ENCODE peak calls at places on chromosomes 3 and 15, in five cellular contexts. One of them, this sample, is unnamed.

GRCh38 chr3:2511356-2511755 is 412.7 kb downstream of the CNTN4 start:
- DNase-seq in H1: peak
- DNase-seq in GM06990: no peak
- DNase-seq in WERI-Rb-1: no peak
- DNase-seq in cardiac fibroblast: no peak
- DNase-seq in this sample: no peak

GRCh38 chr3:197426161-197426566 is 127.8 kb upstream of the DLG1 start:
- DNase-seq in GM06990: no peak
- DNase-seq in cardiac fibroblast: peak
- DNase-seq in WERI-Rb-1: peak
- DNase-seq in H1: no peak
- DNase-seq in this sample: no peak

GRCh38 chr3:187567026-187567425 is 103.2 kb downstream of the SST start:
- DNase-seq in cardiac fibroblast: peak
- DNase-seq in WERI-Rb-1: no peak
- DNase-seq in GM06990: no peak
- DNase-seq in H1: no peak
- DNase-seq in this sample: no peak

GRCh38 chr3:197019021-197019420 is 10.6 kb downstream of the MELTF start:
- DNase-seq in GM06990: no peak
- DNase-seq in cardiac fibroblast: no peak
- DNase-seq in WERI-Rb-1: no peak
- DNase-seq in H1: no peak
- DNase-seq in this sample: no peak

GRCh38 chr3:190012784-190013183 is 107.9 kb downstream of the P3H2 start:
- DNase-seq in GM06990: no peak
- DNase-seq in WERI-Rb-1: no peak
- DNase-seq in cardiac fibroblast: no peak
- DNase-seq in H1: no peak
- DNase-seq in this sample: no peak

GRCh38 chr15:68055224-68055705 is 1.1 kb downstream of the PIAS1 start:
- DNase-seq in H1: no peak
- DNase-seq in WERI-Rb-1: peak
- DNase-seq in cardiac fibroblast: peak
- DNase-seq in GM06990: peak
- DNase-seq in this sample: peak

GRCh38 chr3:185508330-185508729 is 9.5 kb upstream of the TMEM41A start:
- DNase-seq in cardiac fibroblast: no peak
- DNase-seq in H1: no peak
- DNase-seq in WERI-Rb-1: no peak
- DNase-seq in GM06990: no peak
- DNase-seq in this sample: no peak

GRCh38 chr3:71010731-71011455 is 572.6 kb downstream of the FOXP1 start:
- DNase-seq in H1: no peak
- DNase-seq in WERI-Rb-1: no peak
- DNase-seq in cardiac fibroblast: no peak
- DNase-seq in GM06990: peak
- DNase-seq in this sample: no peak

GRCh38 chr15:100612539-100612938 is 10.2 kb downstream of the ASB7 start:
- DNase-seq in GM06990: no peak
- DNase-seq in cardiac fibroblast: no peak
- DNase-seq in H1: no peak
- DNase-seq in WERI-Rb-1: no peak
- DNase-seq in this sample: no peak

GRCh38 chr3:122668930-122669730 is 11.5 kb upstream of the PARP14 start:
- DNase-seq in cardiac fibroblast: peak
- DNase-seq in WERI-Rb-1: no peak
- DNase-seq in GM06990: peak
- DNase-seq in H1: no peak
- DNase-seq in this sample: peak

GRCh38 chr15:67072442-67072841 is 7.0 kb downstream of the SMAD3 start:
- DNase-seq in WERI-Rb-1: no peak
- DNase-seq in cardiac fibroblast: no peak
- DNase-seq in H1: no peak
- DNase-seq in GM06990: no peak
- DNase-seq in this sample: no peak

GRCh38 chr15:67144609-67145306 is 79.4 kb downstream of the SMAD3 start:
- DNase-seq in H1: no peak
- DNase-seq in GM06990: no peak
- DNase-seq in WERI-Rb-1: no peak
- DNase-seq in cardiac fibroblast: peak
- DNase-seq in this sample: no peak

GRCh38 chr3:28077566-28077965 is 163.9 kb upstream of the CMC1 start:
- DNase-seq in cardiac fibroblast: peak
- DNase-seq in H1: peak
- DNase-seq in GM06990: no peak
- DNase-seq in WERI-Rb-1: peak
- DNase-seq in this sample: no peak

GRCh38 chr3:171788546-171789351 is 21.5 kb downstream of the PLD1 start:
- DNase-seq in H1: no peak
- DNase-seq in WERI-Rb-1: no peak
- DNase-seq in cardiac fibroblast: peak
- DNase-seq in GM06990: no peak
- DNase-seq in this sample: peak

GRCh38 chr3:119497824-119498187 is 541 bp upstream of the TIMMDC1 start:
- DNase-seq in H1: no peak
- DNase-seq in WERI-Rb-1: no peak
- DNase-seq in cardiac fibroblast: peak
- DNase-seq in GM06990: no peak
- DNase-seq in this sample: no peak

GRCh38 chr3:47978386-47978785 is 37.8 kb downstream of the MAP4 start:
- DNase-seq in cardiac fibroblast: peak
- DNase-seq in GM06990: no peak
- DNase-seq in WERI-Rb-1: no peak
- DNase-seq in H1: no peak
- DNase-seq in this sample: no peak

GRCh38 chr15:32683906-32684584 is 33.8 kb upstream of the GREM1 start:
- DNase-seq in GM06990: no peak
- DNase-seq in H1: no peak
- DNase-seq in cardiac fibroblast: peak
- DNase-seq in WERI-Rb-1: no peak
- DNase-seq in this sample: peak

GRCh38 chr3:72665701-72666443 is 182.4 kb downstream of the SHQ1 start:
- DNase-seq in cardiac fibroblast: peak
- DNase-seq in WERI-Rb-1: peak
- DNase-seq in GM06990: no peak
- DNase-seq in H1: peak
- DNase-seq in this sample: peak

GRCh38 chr3:106685751-106686150 is 691.5 kb upstream of the CCDC54 start:
- DNase-seq in H1: no peak
- DNase-seq in GM06990: no peak
- DNase-seq in WERI-Rb-1: no peak
- DNase-seq in cardiac fibroblast: no peak
- DNase-seq in this sample: no peak

GRCh38 chr3:59480486-59480995 is 430.7 kb upstream of the CFAP20DC start:
- DNase-seq in GM06990: peak
- DNase-seq in WERI-Rb-1: no peak
- DNase-seq in H1: no peak
- DNase-seq in cardiac fibroblast: peak
- DNase-seq in this sample: no peak

GRCh38 chr15:39593071-39594055 is 12.5 kb downstream of the THBS1 start:
- DNase-seq in WERI-Rb-1: no peak
- DNase-seq in GM06990: no peak
- DNase-seq in H1: no peak
- DNase-seq in cardiac fibroblast: peak
- DNase-seq in this sample: peak

GRCh38 chr3:52231502-52232278 is 6.2 kb upstream of the TLR9 start:
- DNase-seq in cardiac fibroblast: peak
- DNase-seq in H1: peak
- DNase-seq in WERI-Rb-1: peak
- DNase-seq in GM06990: peak
- DNase-seq in this sample: peak

GRCh38 chr15:52789601-52790165 is 453 bp downstream of the ONECUT1 start:
- DNase-seq in WERI-Rb-1: peak
- DNase-seq in GM06990: no peak
- DNase-seq in H1: peak
- DNase-seq in cardiac fibroblast: no peak
- DNase-seq in this sample: no peak

GRCh38 chr3:10945683-10946287 is 46.8 kb upstream of the SLC6A1 start:
- DNase-seq in H1: peak
- DNase-seq in GM06990: peak
- DNase-seq in WERI-Rb-1: peak
- DNase-seq in cardiac fibroblast: peak
- DNase-seq in this sample: peak

GRCh38 chr3:150547045-150547753 is 612 bp downstream of the EIF2A start:
- DNase-seq in H1: no peak
- DNase-seq in cardiac fibroblast: peak
- DNase-seq in GM06990: no peak
- DNase-seq in WERI-Rb-1: no peak
- DNase-seq in this sample: no peak

GRCh38 chr15:69159805-69160140 is 662 bp upstream of the GLCE start:
- DNase-seq in cardiac fibroblast: no peak
- DNase-seq in WERI-Rb-1: no peak
- DNase-seq in H1: no peak
- DNase-seq in GM06990: no peak
- DNase-seq in this sample: no peak

GRCh38 chr3:172622156-172622555 is 88.7 kb downstream of the NCEH1 start:
- DNase-seq in cardiac fibroblast: no peak
- DNase-seq in H1: no peak
- DNase-seq in WERI-Rb-1: no peak
- DNase-seq in GM06990: no peak
- DNase-seq in this sample: no peak

GRCh38 chr3:101988591-101988990 is 139.3 kb downstream of the NFKBIZ start:
- DNase-seq in GM06990: no peak
- DNase-seq in WERI-Rb-1: no peak
- DNase-seq in cardiac fibroblast: no peak
- DNase-seq in H1: no peak
- DNase-seq in this sample: no peak

GRCh38 chr15:85837881-85838280 is 43.2 kb upstream of the KLHL25 start:
- DNase-seq in H1: no peak
- DNase-seq in cardiac fibroblast: no peak
- DNase-seq in WERI-Rb-1: peak
- DNase-seq in GM06990: no peak
- DNase-seq in this sample: no peak

GRCh38 chr15:85840079-85840801 is 45.5 kb upstream of the KLHL25 start:
- DNase-seq in WERI-Rb-1: peak
- DNase-seq in cardiac fibroblast: peak
- DNase-seq in GM06990: peak
- DNase-seq in H1: peak
- DNase-seq in this sample: peak

GRCh38 chr15:85839637-85840036 is 44.9 kb upstream of the KLHL25 start:
- DNase-seq in cardiac fibroblast: no peak
- DNase-seq in WERI-Rb-1: no peak
- DNase-seq in GM06990: no peak
- DNase-seq in H1: no peak
- DNase-seq in this sample: no peak

GRCh38 chr15:85838655-85839054 is 43.9 kb upstream of the KLHL25 start:
- DNase-seq in WERI-Rb-1: no peak
- DNase-seq in cardiac fibroblast: no peak
- DNase-seq in GM06990: no peak
- DNase-seq in H1: no peak
- DNase-seq in this sample: no peak

DNA sequence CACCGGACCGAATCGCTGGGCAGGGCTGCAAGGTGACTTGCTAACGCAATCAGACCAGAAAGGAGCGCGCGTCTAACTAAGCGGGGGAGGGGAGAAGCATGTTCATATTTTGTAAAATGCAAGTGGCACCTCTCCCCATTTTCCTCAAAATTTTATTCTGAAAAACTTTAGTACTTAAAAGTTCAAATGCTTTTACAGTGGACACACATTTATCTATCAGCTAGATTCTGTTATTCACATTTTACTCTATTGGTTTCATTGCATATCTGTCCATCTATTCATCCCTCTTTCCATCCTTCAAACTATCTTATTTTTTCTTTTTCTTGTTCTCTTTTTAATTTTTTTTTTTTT is 46.1 kb upstream of the KLHL25 start:
- DNase-seq in cardiac fibroblast: no peak
- DNase-seq in GM06990: no peak
- DNase-seq in WERI-Rb-1: no peak
- DNase-seq in H1: no peak
- DNase-seq in this sample: no peak
- TF ChIP-seq CTCF in cardiac fibroblast: no peak
- TF ChIP-seq CTCF in GM06990: no peak
- TF ChIP-seq CTCF in WERI-Rb-1: no peak
- TF ChIP-seq CTCF in H1: no peak
- TF ChIP-seq CTCF in this sample: peak

DNA sequence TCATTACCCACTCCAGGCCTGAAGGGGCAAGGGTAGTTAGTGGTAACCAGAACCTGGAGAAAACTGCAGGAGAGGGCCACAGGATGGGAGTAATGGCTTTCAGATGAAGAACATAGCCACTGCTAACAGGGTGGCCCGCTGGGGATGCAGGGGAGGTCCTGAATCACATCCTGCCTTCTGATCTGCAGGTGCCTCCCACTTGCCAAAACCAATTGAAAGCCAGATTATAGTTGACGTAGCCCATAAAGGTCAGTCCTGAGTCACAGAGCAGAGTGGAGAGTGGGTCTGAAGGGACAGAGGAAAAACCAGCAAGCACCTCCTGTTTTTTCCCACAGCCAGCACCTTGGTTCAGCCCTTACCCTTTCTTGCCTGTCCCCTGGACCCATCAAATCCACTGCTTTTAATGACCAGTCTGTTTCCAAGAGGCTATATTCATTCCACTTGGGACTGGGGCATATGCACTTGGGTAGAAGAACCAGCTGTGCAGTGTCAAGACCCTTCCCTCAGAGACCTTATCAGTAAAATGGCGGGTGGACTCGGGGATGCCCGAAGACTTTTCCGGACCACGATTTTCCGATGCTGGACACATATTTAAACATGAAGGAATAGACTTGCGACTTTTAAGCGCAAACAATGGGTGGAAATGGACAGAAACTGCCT is 605 bp upstream of the SLC35G2 start:
- DNase-seq in WERI-Rb-1: peak
- DNase-seq in cardiac fibroblast: peak
- DNase-seq in H1: peak
- DNase-seq in GM06990: peak
- DNase-seq in this sample: peak
- TF ChIP-seq CTCF in WERI-Rb-1: no peak
- TF ChIP-seq CTCF in cardiac fibroblast: peak
- TF ChIP-seq CTCF in H1: peak
- TF ChIP-seq CTCF in GM06990: no peak
- TF ChIP-seq CTCF in this sample: no peak

GRCh38 chr3:116337229-116337628 is 108.1 kb downstream of the LSAMP start:
- DNase-seq in WERI-Rb-1: no peak
- DNase-seq in GM06990: no peak
- DNase-seq in H1: no peak
- DNase-seq in cardiac fibroblast: no peak
- DNase-seq in this sample: no peak
- TF ChIP-seq CTCF in WERI-Rb-1: peak
- TF ChIP-seq CTCF in GM06990: peak
- TF ChIP-seq CTCF in H1: no peak
- TF ChIP-seq CTCF in cardiac fibroblast: no peak
- TF ChIP-seq CTCF in this sample: no peak

GRCh38 chr3:15886521-15886920 is 88.7 kb upstream of the ANKRD28 start:
- DNase-seq in H1: no peak
- DNase-seq in cardiac fibroblast: no peak
- DNase-seq in WERI-Rb-1: no peak
- DNase-seq in GM06990: no peak
- DNase-seq in this sample: no peak

GRCh38 chr3:15889936-15890335 is 92.2 kb upstream of the ANKRD28 start:
- DNase-seq in GM06990: no peak
- DNase-seq in cardiac fibroblast: no peak
- DNase-seq in H1: no peak
- DNase-seq in WERI-Rb-1: no peak
- DNase-seq in this sample: no peak

GRCh38 chr3:15884132-15884531 is 86.4 kb upstream of the ANKRD28 start:
- DNase-seq in WERI-Rb-1: no peak
- DNase-seq in H1: no peak
- DNase-seq in GM06990: no peak
- DNase-seq in cardiac fibroblast: no peak
- DNase-seq in this sample: no peak

GRCh38 chr3:15882577-15882976 is 84.8 kb upstream of the ANKRD28 start:
- DNase-seq in WERI-Rb-1: no peak
- DNase-seq in cardiac fibroblast: no peak
- DNase-seq in H1: no peak
- DNase-seq in GM06990: no peak
- DNase-seq in this sample: no peak

GRCh38 chr3:15887261-15887660 is 89.5 kb upstream of the ANKRD28 start:
- DNase-seq in cardiac fibroblast: no peak
- DNase-seq in GM06990: no peak
- DNase-seq in WERI-Rb-1: no peak
- DNase-seq in H1: no peak
- DNase-seq in this sample: no peak
- TF ChIP-seq CTCF in cardiac fibroblast: no peak
- TF ChIP-seq CTCF in GM06990: no peak
- TF ChIP-seq CTCF in WERI-Rb-1: no peak
- TF ChIP-seq CTCF in H1: no peak
- TF ChIP-seq CTCF in this sample: no peak

This sample was measured in HFFc6.